ENCODE peak calls at places on chromosome 21, in seven cellular contexts. T is psoas muscle, U is tibial nerve, V is HepG2, C is fibroblast of lung, Y is lung, L is heart right ventricle. F is an unnamed sample.

GRCh38 chr21:39137248-39138186 is 45.7 kb downstream of the PSMG1 start:
- DNase-seq in T (no peak), U (no peak), V (peak; percentile 43), C (peak; percentile 48), Y (no peak), L (no peak), F (peak; percentile 35)

GRCh38 chr21:29075706-29076447 is 2.4 kb upstream of the CCT8 start:
- DNase-seq in T (no peak), U (no peak), V (no peak), C (peak; percentile 38), Y (no peak), L (no peak), F (peak; percentile 91)

GRCh38 chr21:26389971-26390641 is 183.0 kb downstream of the CYYR1 start:
- DNase-seq in T (no peak), U (no peak), V (no peak), C (peak; percentile 77), Y (no peak), L (no peak), F (peak; percentile 100)

GRCh38 chr21:17002628-17003027 is 510.2 kb upstream of the CXADR start:
- DNase-seq in T (no peak), U (no peak), V (no peak), C (peak; percentile 24), Y (no peak), L (no peak), F (peak; percentile 2)

GRCh38 chr21:26818911-26819310 is 26.3 kb downstream of the ADAMTS1 start:
- DNase-seq in T (no peak), U (no peak), V (no peak), C (no peak), Y (no peak), L (no peak), F (no peak)

GRCh38 chr21:45938453-45938755 is 43.2 kb upstream of the COL6A1 start:
- DNase-seq in T (no peak), U (no peak), V (no peak), C (no peak), Y (no peak), L (no peak), F (no peak)

GRCh38 chr21:37073417-37074194 is 552 bp downstream of the TTC3 start:
- DNase-seq in T (no peak), U (peak; percentile 41), V (no peak), C (peak; percentile 63), Y (peak; percentile 60), L (peak; percentile 68), F (no peak)

GRCh38 chr21:37402251-37402867 is 35.8 kb downstream of the DYRK1A start:
- DNase-seq in T (no peak), U (no peak), V (no peak), C (no peak), Y (no peak), L (no peak), F (no peak)

GRCh38 chr21:18832950-18833349 is 429.4 kb upstream of the TMPRSS15 start:
- DNase-seq in T (no peak), U (no peak), V (no peak), C (peak; percentile 81), Y (no peak), L (no peak), F (peak; percentile 71)

GRCh38 chr21:39087238-39087975 is 95.8 kb downstream of the PSMG1 start:
- DNase-seq in T (peak; percentile 70), U (no peak), V (no peak), C (peak; percentile 24), Y (no peak), L (peak; percentile 68), F (no peak)

GRCh38 chr21:27586986-27587385 is 620.1 kb upstream of the ADAMTS5 start:
- DNase-seq in T (no peak), U (no peak), V (no peak), C (no peak), Y (no peak), L (no peak), F (no peak)

GRCh38 chr21:27132270-27132669 is 165.4 kb upstream of the ADAMTS5 start:
- DNase-seq in T (no peak), U (no peak), V (no peak), C (peak; percentile 23), Y (no peak), L (no peak), F (no peak)

GRCh38 chr21:38289697-38290096 is 32.9 kb downstream of the KCNJ15 start:
- DNase-seq in T (no peak), U (peak; percentile 38), V (no peak), C (peak; percentile 100), Y (peak; percentile 63), L (no peak), F (peak; percentile 99)

GRCh38 chr21:26776320-26777021 is 68.7 kb downstream of the ADAMTS1 start:
- DNase-seq in T (no peak), U (no peak), V (no peak), C (peak; percentile 37), Y (no peak), L (no peak), F (peak; percentile 52)

GRCh38 chr21:31894441-31894840 is 21.6 kb downstream of the HUNK start:
- DNase-seq in T (no peak), U (no peak), V (no peak), C (no peak), Y (no peak), L (no peak), F (no peak)

GRCh38 chr21:18522181-18522771 is 118.7 kb upstream of the TMPRSS15 start:
- DNase-seq in T (no peak), U (no peak), V (no peak), C (peak; percentile 17), Y (no peak), L (no peak), F (no peak)

GRCh38 chr21:45419162-45419561 is 14.2 kb downstream of the COL18A1 start:
- DNase-seq in T (peak; percentile 5), U (no peak), V (no peak), C (no peak), Y (no peak), L (peak; percentile 9), F (no peak)

GRCh38 chr21:17610862-17611261 is 1.8 kb downstream of the BTG3 start:
- DNase-seq in T (no peak), U (no peak), V (peak; percentile 13), C (peak; percentile 35), Y (no peak), L (no peak), F (no peak)

GRCh38 chr21:17461582-17461981 is 51.3 kb upstream of the CXADR start:
- DNase-seq in T (no peak), U (no peak), V (peak; percentile 74), C (peak; percentile 42), Y (no peak), L (no peak), F (no peak)

GRCh38 chr21:39022901-39023693 is 160.2 kb downstream of the PSMG1 start:
- DNase-seq in T (peak; percentile 56), U (peak; percentile 52), V (peak; percentile 37), C (peak; percentile 78), Y (peak; percentile 80), L (peak; percentile 80), F (no peak)

DNA sequence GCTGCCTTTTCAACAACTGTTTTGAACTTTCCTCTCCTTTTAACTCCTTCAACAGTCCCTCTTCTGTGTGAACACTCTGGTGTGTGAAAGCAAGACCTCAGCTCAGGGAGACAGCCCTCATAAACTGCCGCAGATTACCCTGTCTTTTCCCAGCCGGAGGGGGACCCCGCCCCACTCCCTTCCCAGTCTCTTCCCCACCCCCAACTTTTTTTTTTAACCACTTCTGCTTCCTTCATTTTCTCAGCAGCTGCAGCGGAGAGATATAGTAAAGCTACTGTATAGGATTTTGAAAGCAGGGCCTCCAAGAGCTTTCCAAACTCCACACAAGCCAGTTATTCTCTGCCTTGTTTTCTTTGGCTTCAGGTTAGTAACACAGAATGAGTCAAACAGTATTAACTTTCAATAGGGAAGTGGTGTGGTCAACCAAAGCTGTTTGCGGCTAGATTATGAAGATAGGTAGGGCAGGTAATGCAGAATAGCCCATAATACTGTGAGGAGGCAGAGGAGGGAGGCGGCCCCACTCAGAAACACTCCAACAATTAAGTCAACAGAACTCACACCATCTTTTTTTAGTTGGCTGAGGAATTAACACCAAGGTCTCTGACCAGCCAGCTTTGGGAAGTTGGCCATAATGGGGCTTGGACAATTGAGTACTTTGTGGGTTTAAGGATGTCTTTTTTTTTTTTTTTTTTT is 176.9 kb downstream of the CLIC6 start:
- DNase-seq in T (no peak), U (no peak), V (no peak), C (peak; percentile 95), Y (peak; percentile 64), L (no peak), F (peak; percentile 80)
- H3K4me1 ChIP-seq in T (peaks cover 47% of the 10 kb centered on the region), U (peaks cover 52% of the 10 kb centered on the region), V (peaks cover 15% of the 10 kb centered on the region), C (peaks cover 24% of the 10 kb centered on the region), Y (no peaks in the 10 kb centered on the region), L (peaks cover 62% of the 10 kb centered on the region), F (peaks cover 40% of the 10 kb centered on the region)

DNA sequence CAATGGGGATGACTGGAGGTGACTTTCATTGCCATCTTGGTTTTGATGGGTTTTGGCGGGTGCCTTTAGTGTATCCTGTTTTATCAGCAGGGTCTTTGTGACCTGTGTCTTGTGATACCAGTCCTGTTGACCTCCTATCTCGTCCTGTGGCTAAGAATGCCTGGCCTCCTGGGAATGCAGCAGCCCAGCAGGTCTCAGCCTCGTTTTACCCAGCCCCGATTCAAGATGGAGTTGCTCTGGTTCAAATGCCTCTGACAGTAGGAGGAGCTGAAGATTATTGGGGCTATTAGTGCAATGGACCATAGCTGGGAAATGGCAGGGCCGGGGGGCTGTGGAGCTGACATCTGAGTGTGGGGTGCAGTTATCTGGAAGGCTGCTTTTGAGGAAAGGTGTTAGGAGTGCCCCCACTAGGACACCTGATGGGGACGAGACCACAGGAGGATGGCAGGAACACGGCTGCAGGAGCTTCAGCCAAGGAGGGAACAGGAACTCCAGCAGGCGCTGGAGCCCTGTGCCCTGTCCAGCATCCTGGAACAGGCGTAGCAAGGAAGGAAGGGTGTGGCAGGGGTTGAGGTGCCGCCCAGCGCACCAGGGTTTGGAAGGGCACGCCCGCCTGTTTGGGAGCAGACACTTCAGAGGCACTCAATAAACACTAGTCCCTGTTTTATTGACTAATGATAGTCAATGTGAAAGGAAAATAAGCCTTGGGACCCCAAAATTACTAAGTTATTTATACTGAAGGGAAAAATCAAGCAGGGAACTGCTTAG is 15.3 kb upstream of the AGPAT3 start:
- DNase-seq in T (no peak), U (no peak), V (no peak), C (no peak), Y (no peak), L (no peak), F (no peak)
- H3K27ac ChIP-seq in T (no peak overlapping the region), U (no peak overlapping the region), V (no peak overlapping the region), C (no peak overlapping the region), Y (no peak overlapping the region), L (no peak overlapping the region), F (no peak overlapping the region)

GRCh38 chr21:33021150-33021549 is 4.6 kb upstream of the OLIG2 start:
- DNase-seq in T (no peak), U (no peak), V (no peak), C (no peak), Y (no peak), L (no peak), F (no peak)
- H3K27me3 ChIP-seq in T (no peaks in the 10 kb centered on the region), U (peaks cover 14% of the 10 kb centered on the region), V (peaks cover 18% of the 10 kb centered on the region), C (peaks cover 73% of the 10 kb centered on the region), Y (peaks cover 43% of the 10 kb centered on the region), L (peaks cover 99% of the 10 kb centered on the region), F (peaks cover 100% of the 10 kb centered on the region)

GRCh38 chr21:34810786-34811185 is 142.0 kb downstream of the CLIC6 start:
- DNase-seq in T (no peak), U (no peak), V (no peak), C (no peak), Y (no peak), L (no peak), F (no peak)
- H3K4me1 ChIP-seq in T (peaks cover 31% of the 10 kb centered on the region), U (peaks cover 21% of the 10 kb centered on the region), V (peaks cover 60% of the 10 kb centered on the region), C (peaks cover 64% of the 10 kb centered on the region), Y (no peaks in the 10 kb centered on the region), L (peaks cover 91% of the 10 kb centered on the region), F (peaks cover 61% of the 10 kb centered on the region)